ENCODE peak calls at places on chromosomes 6 and 20, in five cellular contexts. I, R, L, E and J are unnamed samples.
A peak's percentile ranks its signal among the peaks of the same experiment; 100 is the strongest.

GRCh38 chr6:24009319-24009718 is 116.7 kb upstream of the NRSN1 start:
- DNase-seq in I (no peak), R (no peak), L (no peak), E (no peak), J (peak; percentile 50)

GRCh38 chr6:170516783-170517616 is 36.1 kb downstream of the PSMB1 start:
- DNase-seq in I (peak; percentile 83), R (peak; percentile 52), L (peak; percentile 56), E (peak; percentile 68), J (peak; percentile 80)

GRCh38 chr6:24898607-24899133 is 37.1 kb downstream of the RIPOR2 start:
- DNase-seq in I (no peak), R (no peak), L (no peak), E (no peak), J (no peak)

GRCh38 chr6:43570876-43571441 is 4.9 kb downstream of the XPO5 start:
- DNase-seq in I (peak; percentile 27), R (no peak), L (no peak), E (no peak), J (no peak)

GRCh38 chr20:49647509-49647908 is 66.2 kb downstream of the B4GALT5 start:
- DNase-seq in I (no peak), R (no peak), L (no peak), E (no peak), J (no peak)

GRCh38 chr20:10922521-10922920 is 248.7 kb upstream of the JAG1 start:
- DNase-seq in I (no peak), R (no peak), L (no peak), E (no peak), J (peak; percentile 44)

GRCh38 chr20:23587631-23588030 is 18.1 kb downstream of the CST9 start:
- DNase-seq in I (no peak), R (no peak), L (no peak), E (no peak), J (no peak)

GRCh38 chr6:124977067-124977908 is 15.1 kb downstream of the RNF217 start:
- DNase-seq in I (peak; percentile 42), R (no peak), L (no peak), E (peak; percentile 21), J (no peak)

GRCh38 chr6:139597087-139597763 is 222.8 kb upstream of the CITED2 start:
- DNase-seq in I (peak; percentile 26), R (no peak), L (no peak), E (no peak), J (no peak)

GRCh38 chr6:28633445-28634215 is 107.9 kb downstream of the GPX5 start:
- DNase-seq in I (no peak), R (no peak), L (no peak), E (no peak), J (peak; percentile 54)

GRCh38 chr20:1860446-1860845 is 34.8 kb upstream of the SIRPA start:
- DNase-seq in I (peak; percentile 78), R (no peak), L (no peak), E (peak; percentile 85), J (no peak)

GRCh38 chr20:12729326-12729725 is 279.4 kb upstream of the SPTLC3 start:
- DNase-seq in I (no peak), R (no peak), L (no peak), E (no peak), J (no peak)

GRCh38 chr6:139625081-139625939 is 250.9 kb upstream of the CITED2 start:
- DNase-seq in I (no peak), R (no peak), L (peak; percentile 62), E (no peak), J (no peak)